ENCODE peak calls at places on chromosomes 13 and 19, in four cellular contexts. Z is K562, G is HepG2, W is GM12878. Y is an unnamed sample.

GRCh38 chr13:73991384-73991783 is 142.8 kb downstream of the KLF12 start:
- DNase-seq in G (no peak), W (no peak), Z (no peak), Y (no peak)

GRCh38 chr13:49580980-49581680 is 4.2 kb downstream of the RCBTB1 start:
- DNase-seq in G (no peak), W (no peak), Z (no peak), Y (no peak)

GRCh38 chr13:90910240-90910639 is 437.2 kb upstream of the MIR17HG start:
- DNase-seq in Z (no peak), W (no peak), G (no peak), Y (no peak)

GRCh38 chr19:33296473-33297060 is 5.8 kb downstream of the CEBPA start:
- DNase-seq in Z (no peak), G (no peak), W (no peak), Y (no peak)

GRCh38 chr19:16233081-16233776 is 35.5 kb downstream of the AP1M1 start:
- DNase-seq in Z (no peak), G (no peak), W (no peak), Y (no peak)

GRCh38 chr13:41581884-41582547 is 124.7 kb downstream of the RGCC start:
- DNase-seq in W (no peak), G (no peak), Z (no peak), Y (no peak)

GRCh38 chr13:39462456-39462855 is 140.5 kb downstream of the LHFPL6 start:
- DNase-seq in W (no peak), Z (no peak), G (no peak), Y (no peak)

GRCh38 chr13:20118268-20119140 is 42.3 kb downstream of the GJA3 start:
- DNase-seq in Z (peak), G (no peak), W (no peak), Y (no peak)

GRCh38 chr13:26604784-26605183 is 47.3 kb downstream of the WASF3 start:
- DNase-seq in Z (no peak), G (no peak), W (no peak), Y (no peak)

GRCh38 chr13:67238277-67238859 is 8.2 kb upstream of the PCDH9 start:
- DNase-seq in G (peak), W (no peak), Z (peak), Y (no peak)

GRCh38 chr19:10334340-10335148 is 1.2 kb upstream of the RAVER1 start:
- DNase-seq in Z (peak), G (peak), W (no peak), Y (peak)

GRCh38 chr13:97339019-97339988 is 94.7 kb upstream of the RAP2A start:
- DNase-seq in Z (no peak), W (no peak), G (no peak), Y (no peak)

GRCh38 chr19:13036366-13036976 is 41.2 kb downstream of the NFIX start:
- DNase-seq in G (no peak), Z (peak), W (no peak), Y (no peak)

GRCh38 chr19:10260141-10260584 is 8.1 kb downstream of the MRPL4 start:
- DNase-seq in G (peak), W (no peak), Z (no peak), Y (no peak)

GRCh38 chr19:13103961-13104847 is 1.5 kb upstream of the LYL1 start:
- DNase-seq in Z (peak), G (no peak), W (no peak), Y (peak)

GRCh38 chr13:79679334-79679733 is 198.4 kb downstream of the NDFIP2 start:
- DNase-seq in Z (peak), W (no peak), G (peak), Y (peak)

GRCh38 chr13:111967572-111968201 is 99.3 kb upstream of the SOX1 start:
- DNase-seq in Z (no peak), W (no peak), G (no peak), Y (no peak)

GRCh38 chr13:74056829-74057564 is 77.2 kb downstream of the KLF12 start:
- DNase-seq in W (no peak), Z (no peak), G (no peak), Y (no peak)

GRCh38 chr13:64414381-64414780 is 2815.8 kb downstream of the PCDH9 start:
- DNase-seq in Z (no peak), G (no peak), W (no peak), Y (no peak)

GRCh38 chr13:36163809-36164308 is 32.7 kb upstream of the DCLK1 start:
- DNase-seq in G (no peak), W (no peak), Z (no peak), Y (no peak)

GRCh38 chr13:74288361-74288911 is 154.2 kb upstream of the KLF12 start:
- DNase-seq in W (no peak), G (no peak), Z (no peak), Y (peak)

GRCh38 chr19:13099073-13099999 is 3.3 kb downstream of the LYL1 start:
- DNase-seq in Z (peak), W (no peak), G (no peak), Y (peak)

GRCh38 chr19:42313096-42313839 is at the start of gene TMEM145:
- DNase-seq in G (no peak), W (no peak), Z (peak), Y (peak)

GRCh38 chr19:2223959-2224358 is 12.2 kb downstream of the PLEKHJ1 start:
- DNase-seq in W (no peak), Z (no peak), G (no peak), Y (no peak)

GRCh38 chr19:40609561-40610395 is 8.6 kb downstream of the LTBP4 start:
- DNase-seq in G (peak), Z (peak), W (peak), Y (no peak)

GRCh38 chr13:53161231-53161630 is 132.6 kb downstream of the OLFM4 start:
- DNase-seq in G (no peak), W (no peak), Z (no peak), Y (no peak)

GRCh38 chr19:16372065-16372915 is 47.7 kb downstream of the KLF2 start:
- DNase-seq in G (no peak), W (no peak), Z (no peak), Y (no peak)

GRCh38 chr19:9883231-9883758 is 48.2 kb downstream of the PIN1 start:
- DNase-seq in Z (no peak), G (no peak), W (no peak), Y (no peak)

GRCh38 chr13:91141619-91142061 is 205.8 kb upstream of the MIR17HG start:
- DNase-seq in W (no peak), Z (no peak), G (no peak), Y (no peak)

GRCh38 chr19:46716013-46716671 is 772 bp downstream of the PRKD2 start:
- DNase-seq in G (no peak), Z (peak), W (no peak), Y (no peak)

GRCh38 chr13:37136187-37136586 is 30.7 kb upstream of the CSNK1A1L start:
- DNase-seq in W (no peak), G (no peak), Z (no peak), Y (no peak)

GRCh38 chr19:3880471-3881271 is at the start of gene ATCAY:
- DNase-seq in W (no peak), G (no peak), Z (no peak), Y (no peak)

GRCh38 chr13:25927363-25927762 is 124.5 kb downstream of the SHISA2 start:
- DNase-seq in W (no peak), Z (no peak), G (no peak), Y (no peak)

GRCh38 chr13:111005364-111005763 is 90.5 kb upstream of the ANKRD10 start:
- DNase-seq in G (no peak), W (no peak), Z (no peak), Y (no peak)

GRCh38 chr19:3608750-3609322 is 2.2 kb upstream of the TBXA2R start:
- DNase-seq in W (no peak), G (no peak), Z (peak), Y (no peak)

DNA sequence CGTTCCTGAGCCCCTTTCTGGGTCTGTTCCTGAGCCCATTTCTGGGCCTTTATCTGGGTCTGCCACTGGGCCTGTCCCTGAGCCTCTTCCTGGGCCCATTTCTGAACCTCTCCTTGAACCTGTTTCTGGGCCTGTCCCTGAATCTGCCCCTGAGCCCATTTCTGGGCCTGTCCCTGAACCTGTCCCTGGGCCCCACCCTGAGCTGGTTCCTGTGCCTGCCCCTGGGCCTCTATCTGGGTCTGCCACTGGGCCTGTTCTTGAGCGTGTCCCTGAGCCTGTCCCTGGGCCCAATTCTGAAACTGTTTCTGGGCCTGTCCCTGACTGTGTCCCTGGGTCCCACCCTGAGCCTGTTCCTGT is 40.4 kb upstream of the GRTP1 start:
- DNase-seq in G (no peak), Z (no peak), W (no peak), Y (no peak)
- TF ChIP-seq BRCA1 in G (no peak), Z (no peak), W (no peak), Y (no peak)

GRCh38 chr19:51552996-51553725 is 17.9 kb upstream of the ZNF175 start:
- DNase-seq in W (no peak), G (peak), Z (peak), Y (peak)
- TF ChIP-seq BRCA1 in W (no peak), G (peak), Z (no peak), Y (no peak)

GRCh38 chr13:109345433-109345941 is 440.9 kb downstream of the IRS2 start:
- DNase-seq in Z (no peak), G (no peak), W (no peak), Y (no peak)

GRCh38 chr13:109346060-109346459 is 440.3 kb downstream of the IRS2 start:
- DNase-seq in W (no peak), G (no peak), Z (no peak), Y (no peak)

GRCh38 chr13:109348514-109349340 is 437.7 kb downstream of the IRS2 start:
- DNase-seq in G (no peak), W (no peak), Z (no peak), Y (no peak)

GRCh38 chr13:109344552-109345157 is 441.7 kb downstream of the IRS2 start:
- DNase-seq in G (peak), Z (no peak), W (no peak), Y (no peak)
- TF ChIP-seq BRCA1 in G (no peak), Z (no peak), W (no peak), Y (no peak)

GRCh38 chr19:531009-531752 is 379 bp upstream of the CDC34 start:
- DNase-seq in Z (peak), W (no peak), G (peak), Y (no peak)
- TF ChIP-seq BRCA1 in Z (no peak), W (no peak), G (no peak), Y (no peak)

GRCh38 chr13:93476175-93476574 is 249.6 kb downstream of the GPC6 start:
- DNase-seq in W (no peak), G (peak), Z (no peak), Y (no peak)
- TF ChIP-seq BRCA1 in W (no peak), G (no peak), Z (no peak), Y (no peak)

GRCh38 chr19:8355631-8356402 is 8.1 kb upstream of the ANGPTL4 start:
- DNase-seq in W (no peak), Z (peak), G (peak), Y (no peak)
- TF ChIP-seq BRCA1 in W (no peak), Z (no peak), G (no peak), Y (no peak)

DNA sequence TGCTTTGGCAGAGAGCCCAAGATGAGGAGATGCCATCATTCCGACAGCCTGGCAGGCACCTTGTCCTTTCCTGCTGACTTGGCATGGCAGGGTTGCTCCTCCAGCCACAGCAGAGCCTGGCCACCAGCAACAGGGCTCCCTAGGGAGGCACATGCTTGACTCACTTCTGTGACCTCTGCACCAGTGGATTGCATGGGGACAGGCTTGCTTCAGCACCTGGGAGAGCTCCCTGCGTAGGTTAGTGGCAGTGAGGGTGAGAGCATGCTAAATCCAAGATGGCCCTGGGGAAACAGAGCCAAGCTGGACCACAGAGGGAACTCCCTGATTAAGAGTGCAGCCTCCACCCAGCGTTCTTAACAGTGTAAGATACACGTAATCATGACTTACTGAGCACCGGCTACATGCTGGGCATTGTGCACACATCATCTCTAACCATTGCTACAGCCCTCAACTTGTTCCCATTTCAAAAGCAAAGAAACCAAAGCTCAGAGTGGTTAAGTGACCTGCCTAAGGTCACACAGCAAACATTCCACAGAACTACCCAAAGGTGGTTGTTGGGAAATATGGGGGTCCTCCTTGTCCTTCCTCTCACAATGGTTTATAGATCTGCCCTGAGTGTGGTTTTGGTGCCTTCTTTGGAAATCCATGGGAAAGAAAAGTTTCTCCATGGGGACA is 116.6 kb upstream of the UQCRFS1 start:
- DNase-seq in W (no peak), G (peak), Z (peak), Y (peak)
- TF ChIP-seq BRCA1 in W (no peak), G (no peak), Z (no peak), Y (no peak)